ENCODE peak calls at places on chromosomes 3 and 15, in four cellular contexts. One of them, this sample, is unnamed.
A peak's percentile ranks its signal among the peaks of the same experiment; 100 is the strongest.

GRCh38 chr3:114308830-114309229 is 15.0 kb downstream of the TIGIT start:
- DNase-seq in SK-N-SH: no peak
- DNase-seq in stimulated activated CD4-positive, alpha-beta T cell treated with anti-CD3 and anti-CD28 coated beads, Interleukin-2, amount 100 ng/mL, for 24 hours: peak; percentile 55
- DNase-seq in hepatic stellate cell: no peak
- DNase-seq in this sample: no peak

GRCh38 chr3:37693791-37694194 is 167.9 kb upstream of the CTDSPL start:
- DNase-seq in stimulated activated CD4-positive, alpha-beta T cell treated with anti-CD3 and anti-CD28 coated beads, Interleukin-2, amount 100 ng/mL, for 24 hours: no peak
- DNase-seq in SK-N-SH: no peak
- DNase-seq in hepatic stellate cell: no peak
- DNase-seq in this sample: no peak

GRCh38 chr3:140203510-140203909 is 268.5 kb downstream of the CLSTN2 start:
- DNase-seq in hepatic stellate cell: no peak
- DNase-seq in stimulated activated CD4-positive, alpha-beta T cell treated with anti-CD3 and anti-CD28 coated beads, Interleukin-2, amount 100 ng/mL, for 24 hours: no peak
- DNase-seq in SK-N-SH: no peak
- DNase-seq in this sample: no peak

GRCh38 chr3:14431928-14432834 is 29.8 kb downstream of the SLC6A6 start:
- DNase-seq in stimulated activated CD4-positive, alpha-beta T cell treated with anti-CD3 and anti-CD28 coated beads, Interleukin-2, amount 100 ng/mL, for 24 hours: peak; percentile 94
- DNase-seq in hepatic stellate cell: peak; percentile 99
- DNase-seq in SK-N-SH: peak; percentile 77
- DNase-seq in this sample: no peak

GRCh38 chr3:4511491-4512251 is 18.5 kb downstream of the ITPR1 start:
- DNase-seq in stimulated activated CD4-positive, alpha-beta T cell treated with anti-CD3 and anti-CD28 coated beads, Interleukin-2, amount 100 ng/mL, for 24 hours: no peak
- DNase-seq in SK-N-SH: no peak
- DNase-seq in hepatic stellate cell: no peak
- DNase-seq in this sample: no peak

GRCh38 chr3:122944671-122945151 is 82.9 kb downstream of the SEMA5B start:
- DNase-seq in stimulated activated CD4-positive, alpha-beta T cell treated with anti-CD3 and anti-CD28 coated beads, Interleukin-2, amount 100 ng/mL, for 24 hours: no peak
- DNase-seq in SK-N-SH: no peak
- DNase-seq in hepatic stellate cell: peak; percentile 49
- DNase-seq in this sample: no peak

GRCh38 chr3:185199671-185200070 is 46.8 kb upstream of the C3orf70 start:
- DNase-seq in SK-N-SH: no peak
- DNase-seq in stimulated activated CD4-positive, alpha-beta T cell treated with anti-CD3 and anti-CD28 coated beads, Interleukin-2, amount 100 ng/mL, for 24 hours: no peak
- DNase-seq in hepatic stellate cell: no peak
- DNase-seq in this sample: no peak

GRCh38 chr3:93843981-93844380 is 129.7 kb downstream of the PROS1 start:
- DNase-seq in hepatic stellate cell: peak; percentile 23
- DNase-seq in SK-N-SH: no peak
- DNase-seq in stimulated activated CD4-positive, alpha-beta T cell treated with anti-CD3 and anti-CD28 coated beads, Interleukin-2, amount 100 ng/mL, for 24 hours: no peak
- DNase-seq in this sample: no peak

GRCh38 chr15:29669823-29670222 is 152.4 kb downstream of the TJP1 start:
- DNase-seq in hepatic stellate cell: peak; percentile 59
- DNase-seq in stimulated activated CD4-positive, alpha-beta T cell treated with anti-CD3 and anti-CD28 coated beads, Interleukin-2, amount 100 ng/mL, for 24 hours: no peak
- DNase-seq in SK-N-SH: no peak
- DNase-seq in this sample: no peak